ENCODE peak calls at places on chromosomes 6 and 20, in six cellular contexts. E is left ventricle myocardium inferior, Y is HCT116, T is body of pancreas, I is thyroid gland, B is PC-3. W is an unnamed sample. For H3K4me1 and H3K9me3, the result is how much of the 10 kb centered on the place peaks cover.

GRCh38 chr6:154156135-154156948 is 117.3 kb downstream of the OPRM1 start:
- DNase-seq in B (peak), E (no peak), I (peak), T (peak), Y (peak), W (peak)

GRCh38 chr6:97524846-97525245 is 241.8 kb upstream of the MMS22L start:
- DNase-seq in B (peak), I (peak), E (no peak), Y (no peak), T (no peak), W (no peak)

GRCh38 chr6:2766767-2767314 is 1.6 kb downstream of the WRNIP1 start:
- DNase-seq in E (no peak), T (no peak), B (peak), I (peak), Y (no peak), W (no peak)

GRCh38 chr6:5471044-5471443 is 209.7 kb downstream of the FARS2 start:
- DNase-seq in Y (peak), T (peak), I (peak), B (peak), E (peak), W (peak)

GRCh38 chr6:108961985-108962384 is 113.8 kb downstream of the ARMC2 start:
- DNase-seq in T (no peak), Y (no peak), E (no peak), I (no peak), B (no peak), W (no peak)

GRCh38 chr20:56187791-56188190 is 60.7 kb upstream of the MC3R start:
- DNase-seq in I (no peak), Y (no peak), E (no peak), T (no peak), B (peak), W (no peak)

GRCh38 chr6:107496041-107496440 is 6.1 kb downstream of the SOBP start:
- DNase-seq in T (no peak), I (no peak), Y (no peak), B (no peak), E (no peak), W (no peak)

GRCh38 chr20:46060975-46061374 is 28.8 kb downstream of the NCOA5 start:
- DNase-seq in T (no peak), Y (no peak), I (no peak), E (no peak), B (no peak), W (no peak)

GRCh38 chr6:33343953-33344611 is 26.5 kb upstream of the ZBTB22 start:
- DNase-seq in E (no peak), B (no peak), T (no peak), Y (no peak), I (no peak), W (no peak)

GRCh38 chr6:163780993-163781392 is 366.5 kb downstream of the QKI start:
- DNase-seq in Y (no peak), B (no peak), E (peak), I (peak), T (no peak), W (no peak)

GRCh38 chr6:4932506-4932903 is 71.3 kb downstream of the RPP40 start:
- DNase-seq in T (no peak), Y (no peak), I (no peak), B (no peak), E (no peak), W (no peak)

GRCh38 chr6:137717074-137718073 is 149.7 kb upstream of the TNFAIP3 start:
- DNase-seq in I (no peak), Y (no peak), T (no peak), B (peak), E (no peak), W (no peak)

GRCh38 chr6:3838992-3839867 is 9.9 kb upstream of the FAM50B start:
- DNase-seq in T (no peak), Y (no peak), I (peak), E (no peak), B (no peak), W (no peak)

GRCh38 chr6:155412335-155412734 is 43.3 kb downstream of the NOX3 start:
- DNase-seq in E (no peak), T (no peak), Y (no peak), B (no peak), I (no peak), W (no peak)

GRCh38 chr20:4457566-4458543 is 263.9 kb upstream of the PRND start:
- DNase-seq in T (no peak), B (peak), E (peak), Y (peak), I (no peak), W (no peak)

GRCh38 chr20:53493201-53493908 is 100.3 kb downstream of the ZNF217 start:
- DNase-seq in I (no peak), T (no peak), Y (no peak), E (no peak), B (no peak), W (no peak)

GRCh38 chr20:53489528-53489927 is 104.1 kb downstream of the ZNF217 start:
- DNase-seq in E (no peak), Y (no peak), B (no peak), T (no peak), I (no peak), W (no peak)

GRCh38 chr20:53492212-53492611 is 101.4 kb downstream of the ZNF217 start:
- DNase-seq in Y (no peak), I (no peak), B (peak), E (no peak), T (no peak), W (no peak)

GRCh38 chr20:53487453-53487852 is 106.2 kb downstream of the ZNF217 start:
- DNase-seq in T (no peak), E (no peak), Y (no peak), I (no peak), B (no peak), W (no peak)

GRCh38 chr20:53488779-53489272 is 104.8 kb downstream of the ZNF217 start:
- DNase-seq in B (no peak), Y (no peak), I (no peak), T (no peak), E (no peak), W (no peak)
- H3K4me1 ChIP-seq in B (under half), Y (under half), I (under half), T (under half), E (under half), W (under half)

GRCh38 chr6:134515976-134516375 is 198.1 kb upstream of the SGK1 start:
- DNase-seq in T (no peak), B (no peak), I (no peak), E (no peak), Y (no peak), W (no peak)

GRCh38 chr6:134519456-134519855 is 201.5 kb upstream of the SGK1 start:
- DNase-seq in Y (no peak), T (peak), E (no peak), B (no peak), I (peak), W (peak)

GRCh38 chr6:134517863-134518262 is 200.0 kb upstream of the SGK1 start:
- DNase-seq in E (no peak), B (no peak), T (peak), I (peak), Y (no peak), W (no peak)

GRCh38 chr6:134517145-134517658 is 199.3 kb upstream of the SGK1 start:
- DNase-seq in T (peak), E (peak), Y (no peak), I (peak), B (peak), W (peak)

DNA sequence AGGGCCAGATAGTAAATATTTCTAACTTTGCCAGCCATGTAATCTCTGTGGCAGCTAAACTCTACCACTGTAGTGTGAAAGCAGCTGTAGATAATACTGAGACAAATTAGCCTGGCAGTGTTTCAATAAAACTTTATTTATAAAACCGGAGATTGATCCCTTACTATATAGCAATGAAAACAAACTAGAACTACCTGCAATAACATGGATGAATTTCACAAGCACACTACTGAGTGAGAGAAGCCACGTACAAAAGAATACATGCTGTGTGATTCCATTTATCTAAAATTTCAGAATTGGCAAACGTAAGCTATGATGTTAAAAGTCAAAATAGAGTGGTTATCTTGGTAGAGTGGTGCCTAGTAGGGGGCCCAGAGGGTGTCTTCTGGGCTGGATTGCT is 198.7 kb upstream of the SGK1 start:
- DNase-seq in T (no peak), B (no peak), E (no peak), I (no peak), Y (no peak), W (no peak)
- H3K4me3 ChIP-seq in T (no peak), B (no peak), E (peak), I (no peak), Y (no peak), W (no peak)

DNA sequence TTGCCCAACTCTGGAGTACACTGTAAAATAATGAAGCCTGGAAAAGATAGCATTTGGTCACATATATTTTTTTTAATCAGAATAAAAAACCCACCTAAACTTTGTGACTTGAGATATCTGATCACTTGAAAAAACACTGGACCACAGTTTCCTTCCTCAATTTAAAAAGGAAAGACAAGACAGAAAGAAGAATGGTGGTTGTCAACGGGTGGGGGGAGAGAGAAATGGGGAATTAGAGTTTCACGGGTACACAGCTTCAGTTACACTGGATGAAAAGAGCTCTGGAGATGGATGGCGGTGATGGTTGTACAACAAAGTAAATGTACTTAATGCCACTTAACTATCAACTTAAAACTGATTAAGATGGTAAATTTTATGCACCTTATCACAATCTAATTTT is 14.7 kb upstream of the DST start:
- DNase-seq in E (no peak), B (no peak), T (no peak), I (no peak), Y (no peak), W (no peak)
- H3K9me3 ChIP-seq in E (under half), B (under half), T (under half), I (under half), Y (under half), W (under half)

DNA sequence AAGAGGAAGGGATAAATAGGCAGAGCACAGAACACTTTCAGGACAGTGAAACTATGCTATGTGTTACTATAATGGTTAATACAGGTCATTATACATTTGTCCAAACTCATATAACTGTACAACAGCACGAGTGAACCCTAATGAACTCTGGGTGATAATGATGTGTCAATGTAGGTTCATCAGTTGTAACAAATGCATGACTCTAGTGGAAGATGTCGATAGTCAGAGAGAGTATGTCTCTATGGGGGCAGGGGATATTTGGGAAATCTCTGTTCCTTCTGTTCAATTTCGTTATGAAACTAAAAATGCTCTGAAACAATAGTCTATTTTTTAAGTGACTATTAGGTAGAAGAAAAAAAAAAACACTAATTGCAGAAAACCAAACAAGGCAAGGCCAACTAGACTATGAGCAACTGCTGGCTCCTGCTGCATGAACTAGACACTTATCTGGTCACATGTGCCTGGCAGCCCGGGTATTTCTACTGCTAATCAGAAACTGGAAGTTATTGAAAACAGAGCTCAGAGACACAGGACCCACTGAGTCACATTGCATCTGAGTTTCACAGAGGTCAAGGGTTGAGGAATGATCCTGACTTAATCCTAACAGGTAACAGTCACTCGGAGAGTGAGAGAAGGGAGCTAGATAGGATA is 97.9 kb downstream of the ISM1 start:
- DNase-seq in E (no peak), B (no peak), I (no peak), Y (no peak), T (no peak), W (no peak)
- H3K4me1 ChIP-seq in E (under half), B (under half), I (under half), Y (under half), T (under half), W (under half)

DNA sequence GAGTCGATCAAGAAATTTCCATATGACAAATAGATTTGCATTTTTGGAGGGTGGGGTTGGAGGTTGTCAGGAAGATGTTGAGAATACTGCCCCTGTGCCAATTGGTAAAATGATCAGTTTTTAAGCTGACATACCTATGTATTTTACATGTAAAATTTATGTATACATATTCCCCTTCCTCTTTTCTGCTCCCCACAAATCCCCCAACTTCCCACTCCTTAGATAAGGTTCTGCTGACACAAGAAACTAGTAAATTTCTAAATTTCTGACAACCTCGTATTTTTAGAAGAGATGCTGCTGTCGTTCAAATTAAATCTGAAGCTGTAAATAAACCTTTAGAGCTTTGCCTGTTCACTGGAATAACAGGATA is 521.0 kb downstream of the CD83 start:
- DNase-seq in B (no peak), E (no peak), I (no peak), Y (no peak), T (no peak), W (no peak)
- H3K4me3 ChIP-seq in B (peak), E (peak), I (no peak), Y (no peak), T (no peak), W (no peak)

DNA sequence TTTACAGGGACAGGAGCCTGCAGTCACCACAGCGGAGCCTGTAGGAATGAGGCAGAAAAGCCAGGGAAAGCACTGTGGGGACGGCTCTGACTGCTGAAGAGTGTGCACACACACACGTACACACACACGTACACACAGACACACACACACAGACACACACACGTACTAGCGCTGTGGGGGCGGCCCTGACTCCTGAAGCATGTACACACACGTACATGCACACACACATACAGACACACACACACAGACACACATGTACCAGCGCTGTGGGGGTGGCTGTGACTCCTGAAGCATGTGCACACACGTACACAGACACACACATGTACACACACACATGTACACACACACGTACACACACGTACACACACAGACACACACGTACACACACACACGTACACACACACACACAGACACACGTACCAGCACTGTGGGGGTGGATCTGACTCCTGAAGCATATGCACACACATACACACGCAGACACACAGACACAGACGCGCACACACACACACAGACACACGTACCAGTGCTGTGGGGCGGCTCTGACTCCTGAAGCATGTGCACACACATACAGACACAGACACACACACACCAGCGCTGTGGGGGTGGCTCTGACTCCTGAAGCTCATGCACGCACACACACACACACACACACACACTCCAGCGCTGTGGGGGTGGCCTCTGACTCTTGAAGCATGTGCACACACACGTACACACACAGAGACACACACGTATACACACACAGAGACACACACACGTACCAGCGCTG is 127.3 kb downstream of the DLL1 start:
- DNase-seq in E (no peak), T (no peak), Y (no peak), B (no peak), I (no peak), W (no peak)
- H3K9me3 ChIP-seq in E (under half), T (under half), Y (under half), B (under half), I (under half), W (under half)

DNA sequence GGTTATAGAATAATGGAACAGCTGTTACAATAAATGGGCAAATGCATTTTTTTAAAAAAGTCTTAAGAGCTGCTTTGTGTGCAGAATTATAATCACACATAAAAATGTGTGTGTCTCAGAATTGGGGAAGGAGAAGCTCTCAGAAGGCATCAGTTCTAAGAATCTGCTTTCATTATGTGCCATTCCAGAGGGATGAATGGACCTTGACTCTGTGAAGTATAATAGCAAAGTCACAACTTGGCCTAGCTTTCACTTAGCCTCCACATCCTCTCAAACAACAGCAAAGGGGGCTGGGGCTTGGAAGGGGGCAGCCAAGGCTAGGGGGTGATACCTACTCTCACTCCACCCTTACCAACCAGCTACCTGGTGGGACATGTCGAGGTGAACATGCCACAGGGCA is 265.0 kb downstream of the CDC5L start:
- DNase-seq in I (no peak), E (no peak), B (no peak), T (no peak), Y (no peak), W (no peak)
- H3K4me1 ChIP-seq in I (under half), E (under half), B (under half), T (under half), Y (under half), W (under half)

DNA sequence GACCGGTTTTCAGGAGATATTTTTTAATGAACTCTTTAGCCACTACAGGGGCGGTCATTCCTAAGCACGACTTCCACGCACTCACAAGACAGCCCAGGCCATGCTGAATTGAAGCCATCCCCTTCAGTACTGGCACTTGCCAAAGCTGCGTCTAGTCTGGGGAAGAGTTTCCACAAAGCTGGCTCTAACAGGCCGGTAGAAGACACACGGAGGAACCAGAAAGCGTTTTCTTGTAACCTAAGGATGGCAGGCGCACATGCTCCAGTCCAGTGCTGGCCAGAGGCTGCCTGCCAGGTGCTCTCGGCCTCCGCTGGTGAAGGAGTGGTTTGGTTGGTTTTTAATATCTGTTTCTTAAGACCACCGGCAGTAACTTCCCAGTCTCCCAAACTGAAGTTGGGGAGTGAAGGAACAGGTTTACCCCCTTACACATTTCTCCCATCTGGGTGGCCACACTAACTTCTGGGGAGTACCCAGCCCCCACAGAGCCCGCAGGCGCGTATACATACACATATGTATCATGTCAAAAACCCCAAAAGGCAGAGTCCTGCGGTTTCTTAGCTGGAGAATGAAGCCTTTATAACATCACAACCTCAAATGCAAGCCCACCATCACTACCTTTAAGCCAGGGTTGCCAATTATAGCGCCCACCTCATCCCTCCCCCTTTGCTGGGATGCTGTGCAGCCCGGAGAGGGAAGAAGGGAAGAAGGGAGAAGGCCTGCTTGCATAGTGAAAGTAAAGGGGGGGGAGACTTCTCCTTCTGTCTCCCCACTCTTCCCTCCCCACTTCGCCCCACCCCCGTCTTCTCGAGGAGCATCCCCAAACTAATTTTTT is 1.2 kb downstream of the TRERF1 start:
- DNase-seq in I (peak), E (no peak), Y (no peak), B (peak), T (no peak), W (peak)
- H3K4me3 ChIP-seq in I (peak), E (peak), Y (peak), B (peak), T (peak), W (peak)

DNA sequence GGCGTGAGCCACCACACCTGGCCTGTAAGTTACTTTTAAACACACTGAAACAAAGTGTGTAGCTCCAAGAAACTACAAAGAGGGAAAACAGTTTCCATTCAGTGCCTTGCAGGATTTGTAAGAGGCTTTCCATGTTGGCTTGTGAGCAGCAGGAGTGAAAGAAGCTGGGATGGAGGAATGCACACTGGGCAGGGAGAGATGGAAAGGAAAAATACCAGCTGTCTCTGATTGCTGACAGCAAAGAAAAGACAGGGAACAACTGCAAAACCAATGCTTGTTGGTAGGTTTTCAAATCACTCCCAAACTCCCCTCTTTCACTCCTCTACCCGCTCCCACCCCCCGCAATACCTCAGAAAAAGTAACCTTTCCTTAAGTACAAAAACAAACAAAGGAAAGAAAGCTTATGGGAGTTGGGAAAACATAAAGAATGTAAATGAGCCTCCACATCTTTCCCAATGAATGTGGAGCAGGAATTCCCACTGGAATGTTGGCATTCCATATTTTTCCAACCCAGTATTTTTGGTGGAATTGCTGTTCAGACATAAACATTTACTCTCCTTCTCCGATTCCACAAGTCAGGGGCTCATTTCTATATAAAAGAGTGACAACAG is 166.1 kb downstream of the THBS2 start:
- DNase-seq in Y (no peak), T (no peak), E (no peak), I (no peak), B (no peak), W (no peak)
- H3K9me3 ChIP-seq in Y (under half), T (under half), E (under half), I (under half), B (under half), W (under half)